ENCODE peak calls at places on chromosome 10, in four cellular contexts. E is uterus; D is OCI-LY7; R is naive thymus-derived CD4-positive, alpha-beta T cell. G is an unnamed sample. For H3K4me1, the result is how much of the 10 kb centered on the place peaks cover.

GRCh38 chr10:7795605-7796004 is 7.6 kb downstream of the ATP5F1C start:
- DNase-seq in E (no peak), D (no peak), R (no peak), G (no peak)

GRCh38 chr10:86047588-86047987 is 319.0 kb downstream of the GRID1 start:
- DNase-seq in E (no peak), D (no peak), R (no peak), G (no peak)

GRCh38 chr10:22503315-22504090 is 158.2 kb downstream of the SPAG6 start:
- DNase-seq in E (no peak), D (no peak), R (no peak), G (no peak)

GRCh38 chr10:119090026-119090808 is 9.6 kb upstream of the EIF3A start:
- DNase-seq in E (no peak), D (no peak), R (peak), G (no peak)

GRCh38 chr10:44035474-44036197 is 349.3 kb downstream of the CXCL12 start:
- DNase-seq in E (no peak), D (no peak), R (no peak), G (no peak)

GRCh38 chr10:63707254-63707910 is 186.2 kb downstream of the REEP3 start:
- DNase-seq in E (peak), D (no peak), R (no peak), G (no peak)

GRCh38 chr10:71621783-71622526 is 97.6 kb downstream of the C10orf105 start:
- DNase-seq in E (peak), D (peak), R (no peak), G (peak)

GRCh38 chr10:18737841-18738240 is 78.6 kb downstream of the ARL5B start:
- DNase-seq in E (no peak), D (no peak), R (no peak), G (no peak)

GRCh38 chr10:86940677-86941076 is 16.7 kb downstream of the MMRN2 start:
- DNase-seq in E (no peak), D (no peak), R (no peak), G (no peak)

GRCh38 chr10:1564791-1565190 is 172.5 kb downstream of the ADARB2 start:
- DNase-seq in E (no peak), D (no peak), R (no peak), G (no peak)

GRCh38 chr10:63120554-63120953 is 12.6 kb upstream of the NRBF2 start:
- DNase-seq in E (no peak), D (no peak), R (no peak), G (no peak)

GRCh38 chr10:7243873-7244272 is 167.0 kb downstream of the SFMBT2 start:
- DNase-seq in E (no peak), D (peak), R (peak), G (no peak)

GRCh38 chr10:30062090-30062489 is 2.7 kb upstream of the JCAD start:
- DNase-seq in E (no peak), D (no peak), R (no peak), G (no peak)

GRCh38 chr10:89738551-89739209 is 37.3 kb downstream of the KIF20B start:
- DNase-seq in E (no peak), D (peak), R (no peak), G (no peak)

GRCh38 chr10:101967713-101968112 is 88.3 kb downstream of the ARMH3 start:
- DNase-seq in E (no peak), D (no peak), R (no peak), G (no peak)

GRCh38 chr10:116270691-116271592 is 2.1 kb downstream of the GFRA1 start:
- DNase-seq in E (no peak), D (no peak), R (no peak), G (no peak)

DNA sequence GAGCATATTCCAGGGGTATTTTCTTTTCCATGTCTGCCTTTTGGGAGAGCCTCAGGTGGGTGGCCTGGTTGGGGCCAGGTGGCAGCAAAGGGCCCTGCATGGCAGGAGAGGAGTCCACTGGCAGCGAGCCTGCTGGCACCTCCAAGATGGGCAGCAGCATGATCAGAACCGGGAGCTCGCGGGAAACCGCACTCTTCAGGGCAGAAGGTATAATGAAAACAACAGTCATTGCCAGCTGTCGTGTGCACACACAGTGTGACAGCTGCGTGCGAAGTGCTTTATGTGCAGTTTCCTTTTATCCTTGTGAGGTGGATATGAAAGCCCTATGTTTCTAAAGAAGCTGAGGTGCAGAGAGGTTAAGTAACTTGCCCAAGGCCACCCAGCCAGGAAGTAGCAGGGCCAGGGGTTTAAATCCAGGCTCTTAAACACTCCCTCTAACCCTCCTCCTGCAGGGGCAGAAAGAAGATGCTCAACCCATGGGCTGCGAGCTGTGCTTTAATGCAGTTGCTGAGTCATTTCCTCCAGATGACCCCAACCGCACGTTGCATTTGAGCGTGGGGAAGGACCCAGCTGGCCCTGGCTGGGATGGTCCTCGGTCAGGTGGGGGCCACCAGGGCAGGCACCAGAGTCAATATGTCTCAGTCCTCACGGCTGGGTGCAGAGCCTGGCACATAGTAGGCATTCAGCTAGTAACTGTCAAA is 128.5 kb downstream of the OAT start:
- DNase-seq in E (no peak), D (no peak), R (no peak), G (peak)
- H3K4me1 ChIP-seq in E (under half), D (under half), R (under half), G (under half)

DNA sequence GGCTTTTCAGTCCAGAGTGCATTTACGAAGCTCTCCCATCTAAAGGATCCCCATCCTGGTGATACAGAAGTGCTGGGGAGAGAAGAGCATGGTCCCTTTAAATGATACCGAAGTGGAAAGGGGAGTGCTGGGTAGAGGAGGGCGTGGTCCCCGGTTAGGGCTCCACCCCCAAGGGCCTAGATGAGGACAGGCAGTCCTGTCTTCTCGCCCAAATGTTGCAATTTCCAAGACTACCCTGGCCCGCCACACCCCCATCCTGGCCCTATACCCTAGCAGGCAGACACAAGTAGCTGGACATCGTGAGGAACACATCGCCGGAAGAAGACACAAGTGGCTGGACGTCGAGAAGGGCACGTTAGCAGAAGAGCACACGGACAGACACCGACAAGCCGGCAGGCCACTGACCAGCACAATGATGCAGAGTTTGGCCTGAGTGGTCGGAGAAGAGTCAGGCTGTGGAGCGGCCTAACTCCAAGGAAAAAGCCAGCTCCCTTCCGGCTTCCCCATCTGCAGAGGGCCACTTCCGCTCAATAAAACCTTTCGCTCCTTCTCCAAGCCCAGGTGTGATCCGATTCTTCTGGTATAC is 439.5 kb upstream of the NRP1 start:
- DNase-seq in E (no peak), D (no peak), R (no peak), G (no peak)
- H3K4me3 ChIP-seq in E (no peak), D (no peak), R (no peak), G (no peak)

GRCh38 chr10:114395361-114396022 is 8.8 kb downstream of the AFAP1L2 start:
- DNase-seq in E (no peak), D (no peak), R (no peak), G (no peak)
- H3K4me1 ChIP-seq in E (under half), D (under half), R (under half), G (under half)

DNA sequence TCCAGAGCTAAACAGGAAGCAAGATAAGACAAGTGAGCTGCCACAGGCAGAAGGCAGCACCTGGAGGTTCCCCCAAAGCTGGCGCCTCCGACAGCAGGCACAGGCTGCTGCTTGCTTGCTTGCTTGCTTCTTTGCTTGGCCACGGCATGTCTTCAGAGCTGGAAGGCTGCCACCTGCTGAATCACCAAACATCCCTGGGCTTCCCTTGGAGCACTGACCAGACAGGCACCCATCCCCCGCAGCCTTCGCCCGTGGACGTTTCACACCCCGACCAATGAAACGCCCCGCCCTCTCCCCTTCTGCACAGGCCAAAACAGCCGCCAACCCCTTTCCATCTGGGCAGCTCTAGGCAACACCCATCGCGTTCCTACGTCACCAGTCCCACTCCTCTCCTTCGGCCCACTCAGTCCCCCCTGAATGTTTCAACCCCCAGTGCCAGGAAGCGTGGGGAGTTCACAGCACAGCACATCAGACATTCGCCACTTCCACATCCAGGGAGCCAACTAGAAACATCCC is 1.7 kb downstream of the SGMS1 start:
- DNase-seq in E (peak), D (peak), R (peak), G (peak)
- H3K4me3 ChIP-seq in E (peak), D (peak), R (peak), G (peak)

G was measured in tibial artery.